ENCODE peak calls at places on chromosome 15, in nine cellular contexts. One of them, this sample, is unnamed.
A peak's percentile ranks its signal among the peaks of the same experiment; 100 is the strongest.

GRCh38 chr15:68672781-68673205 is 94.0 kb downstream of the CORO2B start:
- DNase-seq in activated CD4-positive, CD25-positive, alpha-beta regulatory T cell treated with anti-CD3 and anti-CD28 coated beads, Interleukin-2, amount 50 U/mL, for 72 hours: no peak
- DNase-seq in stromal cell of bone marrow: no peak
- DNase-seq in stimulated activated CD4-positive, alpha-beta T cell treated with anti-CD3 and anti-CD28 coated beads, Interleukin-2, amount 100 ng/mL, for 48 hours: no peak
- DNase-seq in fibroblast of mammary gland: peak; percentile 37
- DNase-seq in fibroblast of the conjunctiva: no peak
- DNase-seq in NCI-H1694: no peak
- DNase-seq in H54: no peak
- DNase-seq in RCC 7860: no peak
- DNase-seq in this sample: no peak

GRCh38 chr15:40250771-40251454 is 12.1 kb downstream of the PAK6 start:
- DNase-seq in stromal cell of bone marrow: no peak
- DNase-seq in NCI-H1694: no peak
- DNase-seq in H54: no peak
- DNase-seq in stimulated activated CD4-positive, alpha-beta T cell treated with anti-CD3 and anti-CD28 coated beads, Interleukin-2, amount 100 ng/mL, for 48 hours: no peak
- DNase-seq in fibroblast of the conjunctiva: no peak
- DNase-seq in fibroblast of mammary gland: no peak
- DNase-seq in activated CD4-positive, CD25-positive, alpha-beta regulatory T cell treated with anti-CD3 and anti-CD28 coated beads, Interleukin-2, amount 50 U/mL, for 72 hours: no peak
- DNase-seq in RCC 7860: no peak
- DNase-seq in this sample: no peak

GRCh38 chr15:60076582-60077263 is 72.6 kb downstream of the FOXB1 start:
- DNase-seq in stimulated activated CD4-positive, alpha-beta T cell treated with anti-CD3 and anti-CD28 coated beads, Interleukin-2, amount 100 ng/mL, for 48 hours: no peak
- DNase-seq in H54: no peak
- DNase-seq in NCI-H1694: no peak
- DNase-seq in fibroblast of the conjunctiva: no peak
- DNase-seq in RCC 7860: no peak
- DNase-seq in activated CD4-positive, CD25-positive, alpha-beta regulatory T cell treated with anti-CD3 and anti-CD28 coated beads, Interleukin-2, amount 50 U/mL, for 72 hours: no peak
- DNase-seq in stromal cell of bone marrow: no peak
- DNase-seq in fibroblast of mammary gland: no peak
- DNase-seq in this sample: no peak

GRCh38 chr15:40536501-40536900 is 28.3 kb downstream of the CCDC32 start:
- DNase-seq in fibroblast of the conjunctiva: peak; percentile 48
- DNase-seq in RCC 7860: no peak
- DNase-seq in stromal cell of bone marrow: peak; percentile 5
- DNase-seq in stimulated activated CD4-positive, alpha-beta T cell treated with anti-CD3 and anti-CD28 coated beads, Interleukin-2, amount 100 ng/mL, for 48 hours: no peak
- DNase-seq in fibroblast of mammary gland: peak; percentile 71
- DNase-seq in NCI-H1694: no peak
- DNase-seq in H54: no peak
- DNase-seq in activated CD4-positive, CD25-positive, alpha-beta regulatory T cell treated with anti-CD3 and anti-CD28 coated beads, Interleukin-2, amount 50 U/mL, for 72 hours: no peak
- DNase-seq in this sample: no peak

GRCh38 chr15:25793354-25794050 is 69.6 kb downstream of the ATP10A start:
- DNase-seq in fibroblast of mammary gland: no peak
- DNase-seq in activated CD4-positive, CD25-positive, alpha-beta regulatory T cell treated with anti-CD3 and anti-CD28 coated beads, Interleukin-2, amount 50 U/mL, for 72 hours: no peak
- DNase-seq in stimulated activated CD4-positive, alpha-beta T cell treated with anti-CD3 and anti-CD28 coated beads, Interleukin-2, amount 100 ng/mL, for 48 hours: no peak
- DNase-seq in H54: no peak
- DNase-seq in fibroblast of the conjunctiva: no peak
- DNase-seq in stromal cell of bone marrow: no peak
- DNase-seq in NCI-H1694: no peak
- DNase-seq in RCC 7860: no peak
- DNase-seq in this sample: no peak

GRCh38 chr15:82621970-82622369 is 25.2 kb downstream of the CPEB1 start:
- DNase-seq in fibroblast of mammary gland: no peak
- DNase-seq in stromal cell of bone marrow: no peak
- DNase-seq in fibroblast of the conjunctiva: no peak
- DNase-seq in stimulated activated CD4-positive, alpha-beta T cell treated with anti-CD3 and anti-CD28 coated beads, Interleukin-2, amount 100 ng/mL, for 48 hours: no peak
- DNase-seq in RCC 7860: no peak
- DNase-seq in H54: no peak
- DNase-seq in activated CD4-positive, CD25-positive, alpha-beta regulatory T cell treated with anti-CD3 and anti-CD28 coated beads, Interleukin-2, amount 50 U/mL, for 72 hours: no peak
- DNase-seq in NCI-H1694: no peak
- DNase-seq in this sample: no peak

GRCh38 chr15:73385205-73385604 is 16.4 kb upstream of the HCN4 start:
- DNase-seq in activated CD4-positive, CD25-positive, alpha-beta regulatory T cell treated with anti-CD3 and anti-CD28 coated beads, Interleukin-2, amount 50 U/mL, for 72 hours: no peak
- DNase-seq in fibroblast of mammary gland: no peak
- DNase-seq in NCI-H1694: no peak
- DNase-seq in H54: no peak
- DNase-seq in stimulated activated CD4-positive, alpha-beta T cell treated with anti-CD3 and anti-CD28 coated beads, Interleukin-2, amount 100 ng/mL, for 48 hours: no peak
- DNase-seq in stromal cell of bone marrow: no peak
- DNase-seq in RCC 7860: no peak
- DNase-seq in fibroblast of the conjunctiva: no peak
- DNase-seq in this sample: no peak

GRCh38 chr15:40894689-40895308 is 549 bp downstream of the VPS18 start:
- DNase-seq in stimulated activated CD4-positive, alpha-beta T cell treated with anti-CD3 and anti-CD28 coated beads, Interleukin-2, amount 100 ng/mL, for 48 hours: peak; percentile 44
- DNase-seq in stromal cell of bone marrow: peak; percentile 65
- DNase-seq in fibroblast of the conjunctiva: peak; percentile 31
- DNase-seq in NCI-H1694: peak; percentile 8
- DNase-seq in fibroblast of mammary gland: peak; percentile 80
- DNase-seq in RCC 7860: peak; percentile 67
- DNase-seq in H54: peak; percentile 63
- DNase-seq in activated CD4-positive, CD25-positive, alpha-beta regulatory T cell treated with anti-CD3 and anti-CD28 coated beads, Interleukin-2, amount 50 U/mL, for 72 hours: peak; percentile 57
- DNase-seq in this sample: no peak

GRCh38 chr15:69825941-69826817 is 271.5 kb downstream of the TLE3 start:
- DNase-seq in RCC 7860: no peak
- DNase-seq in activated CD4-positive, CD25-positive, alpha-beta regulatory T cell treated with anti-CD3 and anti-CD28 coated beads, Interleukin-2, amount 50 U/mL, for 72 hours: no peak
- DNase-seq in H54: no peak
- DNase-seq in fibroblast of mammary gland: no peak
- DNase-seq in stimulated activated CD4-positive, alpha-beta T cell treated with anti-CD3 and anti-CD28 coated beads, Interleukin-2, amount 100 ng/mL, for 48 hours: no peak
- DNase-seq in fibroblast of the conjunctiva: no peak
- DNase-seq in stromal cell of bone marrow: no peak
- DNase-seq in NCI-H1694: no peak
- DNase-seq in this sample: no peak

GRCh38 chr15:98121957-98122356 is 161.5 kb downstream of the ARRDC4 start:
- DNase-seq in stimulated activated CD4-positive, alpha-beta T cell treated with anti-CD3 and anti-CD28 coated beads, Interleukin-2, amount 100 ng/mL, for 48 hours: no peak
- DNase-seq in activated CD4-positive, CD25-positive, alpha-beta regulatory T cell treated with anti-CD3 and anti-CD28 coated beads, Interleukin-2, amount 50 U/mL, for 72 hours: no peak
- DNase-seq in RCC 7860: no peak
- DNase-seq in H54: no peak
- DNase-seq in NCI-H1694: no peak
- DNase-seq in fibroblast of the conjunctiva: no peak
- DNase-seq in fibroblast of mammary gland: peak; percentile 8
- DNase-seq in stromal cell of bone marrow: no peak
- DNase-seq in this sample: no peak

GRCh38 chr15:34865531-34865930 is 70.2 kb upstream of the ACTC1 start:
- DNase-seq in fibroblast of the conjunctiva: no peak
- DNase-seq in NCI-H1694: no peak
- DNase-seq in stromal cell of bone marrow: no peak
- DNase-seq in stimulated activated CD4-positive, alpha-beta T cell treated with anti-CD3 and anti-CD28 coated beads, Interleukin-2, amount 100 ng/mL, for 48 hours: no peak
- DNase-seq in fibroblast of mammary gland: no peak
- DNase-seq in RCC 7860: no peak
- DNase-seq in H54: no peak
- DNase-seq in activated CD4-positive, CD25-positive, alpha-beta regulatory T cell treated with anti-CD3 and anti-CD28 coated beads, Interleukin-2, amount 50 U/mL, for 72 hours: no peak
- DNase-seq in this sample: no peak

GRCh38 chr15:50128266-50128665 is 9.2 kb upstream of the ATP8B4 start:
- DNase-seq in activated CD4-positive, CD25-positive, alpha-beta regulatory T cell treated with anti-CD3 and anti-CD28 coated beads, Interleukin-2, amount 50 U/mL, for 72 hours: no peak
- DNase-seq in NCI-H1694: no peak
- DNase-seq in fibroblast of mammary gland: no peak
- DNase-seq in stromal cell of bone marrow: no peak
- DNase-seq in fibroblast of the conjunctiva: no peak
- DNase-seq in RCC 7860: no peak
- DNase-seq in stimulated activated CD4-positive, alpha-beta T cell treated with anti-CD3 and anti-CD28 coated beads, Interleukin-2, amount 100 ng/mL, for 48 hours: no peak
- DNase-seq in H54: no peak
- DNase-seq in this sample: no peak

GRCh38 chr15:90557147-90557546 is 27.4 kb downstream of the CRTC3 start:
- DNase-seq in RCC 7860: no peak
- DNase-seq in fibroblast of mammary gland: peak; percentile 63
- DNase-seq in stimulated activated CD4-positive, alpha-beta T cell treated with anti-CD3 and anti-CD28 coated beads, Interleukin-2, amount 100 ng/mL, for 48 hours: no peak
- DNase-seq in NCI-H1694: no peak
- DNase-seq in H54: no peak
- DNase-seq in activated CD4-positive, CD25-positive, alpha-beta regulatory T cell treated with anti-CD3 and anti-CD28 coated beads, Interleukin-2, amount 50 U/mL, for 72 hours: no peak
- DNase-seq in stromal cell of bone marrow: no peak
- DNase-seq in fibroblast of the conjunctiva: no peak
- DNase-seq in this sample: no peak

GRCh38 chr15:36117394-36117793 is 462.0 kb upstream of the CDIN1 start:
- DNase-seq in RCC 7860: no peak
- DNase-seq in stromal cell of bone marrow: no peak
- DNase-seq in fibroblast of mammary gland: peak; percentile 26
- DNase-seq in NCI-H1694: no peak
- DNase-seq in stimulated activated CD4-positive, alpha-beta T cell treated with anti-CD3 and anti-CD28 coated beads, Interleukin-2, amount 100 ng/mL, for 48 hours: no peak
- DNase-seq in H54: no peak
- DNase-seq in activated CD4-positive, CD25-positive, alpha-beta regulatory T cell treated with anti-CD3 and anti-CD28 coated beads, Interleukin-2, amount 50 U/mL, for 72 hours: no peak
- DNase-seq in fibroblast of the conjunctiva: no peak
- DNase-seq in this sample: no peak

GRCh38 chr15:68843425-68844311 is 23.0 kb upstream of the ANP32A start:
- DNase-seq in stimulated activated CD4-positive, alpha-beta T cell treated with anti-CD3 and anti-CD28 coated beads, Interleukin-2, amount 100 ng/mL, for 48 hours: no peak
- DNase-seq in H54: no peak
- DNase-seq in RCC 7860: no peak
- DNase-seq in stromal cell of bone marrow: no peak
- DNase-seq in activated CD4-positive, CD25-positive, alpha-beta regulatory T cell treated with anti-CD3 and anti-CD28 coated beads, Interleukin-2, amount 50 U/mL, for 72 hours: no peak
- DNase-seq in fibroblast of the conjunctiva: no peak
- DNase-seq in NCI-H1694: peak; percentile 22
- DNase-seq in fibroblast of mammary gland: peak; percentile 3
- DNase-seq in this sample: no peak

This sample was measured in esophagus muscularis mucosa.